ENCODE peak calls at places on chromosomes 16 and 17, in eight cellular contexts. G is GM12865, I is upper lobe of left lung, Y is spleen, T is astrocyte of the spinal cord, W is A673, Z is endothelial cell, V is esophagus muscularis mucosa. S is an unnamed sample.

GRCh38 chr16:58464047-58464915 is 35.7 kb upstream of the NDRG4 start:
- DNase-seq in Z (peak; percentile 43), T (no peak), W (peak; percentile 25), V (no peak), G (no peak), Y (peak; percentile 70), I (no peak), S (no peak)

GRCh38 chr16:75402174-75402820 is 31.0 kb downstream of the CFDP1 start:
- DNase-seq in V (no peak), T (peak; percentile 77), Y (no peak), Z (no peak), I (no peak), G (no peak), W (peak; percentile 22), S (no peak)

GRCh38 chr16:86026136-86026905 is 127.4 kb downstream of the IRF8 start:
- DNase-seq in Z (no peak), W (no peak), I (peak; percentile 19), Y (no peak), T (no peak), V (no peak), G (no peak), S (no peak)

GRCh38 chr17:7843536-7844291 is 9.7 kb downstream of the KDM6B start:
- DNase-seq in T (peak; percentile 90), Y (peak; percentile 97), I (peak; percentile 91), Z (peak; percentile 83), V (peak; percentile 97), G (peak; percentile 96), W (peak; percentile 90), S (no peak)

GRCh38 chr17:32361270-32361669 is 11.3 kb downstream of the ZNF207 start:
- DNase-seq in I (no peak), T (no peak), Z (no peak), Y (no peak), W (no peak), G (no peak), V (no peak), S (no peak)

GRCh38 chr17:79579074-79579800 is 31.6 kb downstream of the RBFOX3 start:
- DNase-seq in Y (no peak), I (no peak), V (no peak), G (no peak), T (no peak), Z (no peak), W (no peak), S (no peak)

GRCh38 chr17:16872836-16873653 is 98.9 kb downstream of the TNFRSF13B start:
- DNase-seq in Z (peak; percentile 58), T (no peak), G (peak; percentile 51), Y (peak; percentile 78), V (no peak), W (peak; percentile 70), I (peak; percentile 56), S (no peak)

GRCh38 chr17:59421722-59422121 is 90.3 kb downstream of the YPEL2 start:
- DNase-seq in G (no peak), Z (no peak), T (no peak), V (no peak), I (no peak), Y (no peak), W (no peak), S (no peak)

GRCh38 chr17:50708050-50709000 is 611 bp upstream of the ANKRD40 start:
- DNase-seq in G (peak; percentile 40), I (no peak), W (no peak), Z (no peak), V (no peak), Y (no peak), T (peak; percentile 44), S (no peak)

GRCh38 chr17:29568331-29569244 is at the start of gene TP53I13:
- DNase-seq in I (peak; percentile 91), Z (peak; percentile 73), V (peak; percentile 96), Y (peak; percentile 98), W (peak; percentile 95), T (peak; percentile 84), G (peak; percentile 93), S (no peak)

GRCh38 chr16:85320677-85321385 is 208.6 kb upstream of the CIBAR2 start:
- DNase-seq in V (no peak), Y (no peak), T (no peak), Z (no peak), I (no peak), W (no peak), G (no peak), S (no peak)

GRCh38 chr17:20944014-20944905 is 98.6 kb downstream of the USP22 start:
- DNase-seq in Z (peak; percentile 24), G (peak; percentile 49), I (peak; percentile 68), T (no peak), W (no peak), V (no peak), Y (no peak), S (no peak)

GRCh38 chr17:48438662-48439061 is 8.6 kb upstream of the SKAP1 start:
- DNase-seq in Z (no peak), W (peak; percentile 58), T (no peak), I (no peak), G (no peak), Y (no peak), V (peak; percentile 57), S (no peak)

GRCh38 chr17:74356640-74357465 is 4.8 kb downstream of the BTBD17 start:
- DNase-seq in W (peak; percentile 33), I (no peak), Y (no peak), Z (peak; percentile 27), G (no peak), V (no peak), T (no peak), S (no peak)

GRCh38 chr17:48046296-48046695 is 1.9 kb upstream of the NFE2L1 start:
- DNase-seq in T (no peak), Z (no peak), G (no peak), V (no peak), I (no peak), Y (peak; percentile 35), W (no peak), S (no peak)

GRCh38 chr17:65362826-65363225 is 198.6 kb downstream of the AXIN2 start:
- DNase-seq in Z (no peak), I (no peak), V (no peak), T (no peak), G (peak; percentile 9), Y (no peak), W (no peak), S (no peak)

GRCh38 chr17:11996722-11997146 is 541 bp downstream of the ZNF18 start:
- DNase-seq in Z (no peak), T (no peak), V (peak; percentile 92), G (peak; percentile 76), I (peak; percentile 59), Y (no peak), W (peak; percentile 68), S (no peak)

GRCh38 chr16:19843371-19843770 is 41.3 kb downstream of the GPRC5B start:
- DNase-seq in T (peak; percentile 15), Z (no peak), W (no peak), G (no peak), I (no peak), V (no peak), Y (no peak), S (no peak)

GRCh38 chr16:7364054-7364407 is 31.4 kb downstream of the RBFOX1 start:
- DNase-seq in W (no peak), I (no peak), Y (no peak), Z (no peak), V (no peak), G (no peak), T (no peak), S (no peak)

GRCh38 chr17:60167095-60167741 is 17.4 kb downstream of the CA4 start:
- DNase-seq in G (no peak), Y (no peak), T (no peak), Z (no peak), V (no peak), I (no peak), W (no peak), S (no peak)

GRCh38 chr17:63249256-63250006 is 196.7 kb downstream of the CYB561 start:
- DNase-seq in I (no peak), G (no peak), W (no peak), T (peak; percentile 32), V (no peak), Y (no peak), Z (no peak), S (peak; percentile 28)

GRCh38 chr17:55237268-55237667 is 27.5 kb upstream of the HLF start:
- DNase-seq in I (no peak), W (peak; percentile 75), V (no peak), Z (no peak), G (peak; percentile 42), T (peak; percentile 2), Y (no peak), S (no peak)

GRCh38 chr17:81012574-81013447 is 21.2 kb downstream of the CHMP6 start:
- DNase-seq in T (no peak), I (no peak), V (no peak), G (no peak), W (no peak), Z (no peak), Y (peak; percentile 52), S (no peak)

GRCh38 chr17:51371732-51372151 is 111.4 kb downstream of the UTP18 start:
- DNase-seq in G (peak; percentile 83), I (peak; percentile 37), T (peak; percentile 49), Z (peak; percentile 54), W (peak; percentile 80), V (no peak), Y (no peak), S (peak; percentile 37)

GRCh38 chr16:31023252-31023602 is 10.1 kb upstream of the STX4 start:
- DNase-seq in V (no peak), I (no peak), T (no peak), G (no peak), Z (no peak), W (no peak), Y (no peak), S (no peak)

GRCh38 chr16:31025344-31025743 is 8.0 kb upstream of the STX4 start:
- DNase-seq in Y (no peak), V (no peak), I (no peak), T (no peak), Z (no peak), G (no peak), W (no peak), S (no peak)

GRCh38 chr16:31023627-31024226 is 9.6 kb upstream of the STX4 start:
- DNase-seq in W (no peak), Y (no peak), T (no peak), Z (no peak), G (no peak), V (no peak), I (no peak), S (no peak)

GRCh38 chr16:31022574-31023251 is 10.6 kb upstream of the STX4 start:
- DNase-seq in V (no peak), W (no peak), I (no peak), Z (no peak), Y (no peak), G (no peak), T (no peak), S (no peak)
- TF ChIP-seq CTCF in V (no peak), W (no peak), I (no peak), Z (no peak), Y (no peak), G (no peak), T (no peak), S (no peak)

GRCh38 chr16:30650369-30651123 is at the start of gene PRR14:
- DNase-seq in W (peak; percentile 100), Y (peak; percentile 100), Z (peak; percentile 94), T (peak; percentile 100), V (peak; percentile 100), I (peak; percentile 99), G (peak; percentile 100), S (peak; percentile 99)
- TF ChIP-seq CTCF in W (no peak), Y (peak; percentile 43), Z (peak; percentile 32), T (peak; percentile 2), V (peak; percentile 39), I (peak; percentile 85), G (no peak), S (peak; percentile 8)

GRCh38 chr16:10598157-10598556 is 17.8 kb upstream of the EMP2 start:
- DNase-seq in Z (no peak), V (no peak), T (no peak), I (peak; percentile 73), W (no peak), G (no peak), Y (peak; percentile 84), S (no peak)
- TF ChIP-seq CTCF in Z (no peak), V (no peak), T (no peak), I (no peak), W (no peak), G (no peak), Y (no peak), S (no peak)

GRCh38 chr16:30482366-30482765 is 9.8 kb downstream of the ITGAL start:
- DNase-seq in W (no peak), V (no peak), T (no peak), G (no peak), Z (no peak), I (no peak), Y (no peak), S (no peak)
- TF ChIP-seq CTCF in W (peak; percentile 32), V (no peak), T (peak; percentile 26), G (peak; percentile 12), Z (no peak), I (no peak), Y (no peak), S (peak; percentile 14)